ENCODE peak calls at places on chromosomes 4 and X, in nine cellular contexts. One of them, this sample, is unnamed.

GRCh38 chrX:150041208-150041607 is 102.9 kb upstream of the EOLA2 start:
- DNase-seq in nucleus accumbens: no peak
- DNase-seq in upper lobe of left lung: no peak
- DNase-seq in astrocyte of the cerebellum: no peak
- DNase-seq in NCI-H1092: no peak
- DNase-seq in HT1080: no peak
- DNase-seq in heart left ventricle: no peak
- DNase-seq in pancreas: no peak
- DNase-seq in NCI-H748 treated with DMSO at 0.1 percent for 48 hours: no peak
- DNase-seq in this sample: no peak

GRCh38 chrX:151004085-151004484 is 20.9 kb downstream of the HMGB3 start:
- DNase-seq in NCI-H1092: no peak
- DNase-seq in NCI-H748 treated with DMSO at 0.1 percent for 48 hours: no peak
- DNase-seq in nucleus accumbens: no peak
- DNase-seq in astrocyte of the cerebellum: no peak
- DNase-seq in upper lobe of left lung: no peak
- DNase-seq in pancreas: no peak
- DNase-seq in HT1080: no peak
- DNase-seq in heart left ventricle: no peak
- DNase-seq in this sample: no peak

GRCh38 chr4:93368968-93369367 is 459.6 kb upstream of the ATOH1 start:
- DNase-seq in HT1080: no peak
- DNase-seq in heart left ventricle: no peak
- DNase-seq in pancreas: no peak
- DNase-seq in NCI-H1092: no peak
- DNase-seq in NCI-H748 treated with DMSO at 0.1 percent for 48 hours: no peak
- DNase-seq in upper lobe of left lung: no peak
- DNase-seq in astrocyte of the cerebellum: no peak
- DNase-seq in nucleus accumbens: no peak
- DNase-seq in this sample: no peak

GRCh38 chr4:87017580-87018061 is 82.8 kb downstream of the AFF1 start:
- DNase-seq in upper lobe of left lung: no peak
- DNase-seq in NCI-H1092: no peak
- DNase-seq in astrocyte of the cerebellum: no peak
- DNase-seq in NCI-H748 treated with DMSO at 0.1 percent for 48 hours: no peak
- DNase-seq in pancreas: no peak
- DNase-seq in nucleus accumbens: no peak
- DNase-seq in heart left ventricle: no peak
- DNase-seq in HT1080: no peak
- DNase-seq in this sample: no peak

GRCh38 chrX:150566734-150567182 is 1.7 kb upstream of the MTM1 start:
- DNase-seq in NCI-H748 treated with DMSO at 0.1 percent for 48 hours: no peak
- DNase-seq in NCI-H1092: no peak
- DNase-seq in pancreas: no peak
- DNase-seq in upper lobe of left lung: no peak
- DNase-seq in heart left ventricle: no peak
- DNase-seq in astrocyte of the cerebellum: no peak
- DNase-seq in nucleus accumbens: peak
- DNase-seq in HT1080: no peak
- DNase-seq in this sample: no peak

GRCh38 chrX:155613927-155614559 is 1.3 kb upstream of the TMLHE start:
- DNase-seq in nucleus accumbens: no peak
- DNase-seq in astrocyte of the cerebellum: no peak
- DNase-seq in heart left ventricle: no peak
- DNase-seq in HT1080: no peak
- DNase-seq in NCI-H748 treated with DMSO at 0.1 percent for 48 hours: no peak
- DNase-seq in pancreas: no peak
- DNase-seq in upper lobe of left lung: no peak
- DNase-seq in NCI-H1092: no peak
- DNase-seq in this sample: no peak

GRCh38 chr4:80538276-80538926 is 202.9 kb downstream of the CFAP299 start:
- DNase-seq in NCI-H1092: no peak
- DNase-seq in HT1080: peak
- DNase-seq in astrocyte of the cerebellum: no peak
- DNase-seq in upper lobe of left lung: no peak
- DNase-seq in NCI-H748 treated with DMSO at 0.1 percent for 48 hours: no peak
- DNase-seq in heart left ventricle: no peak
- DNase-seq in nucleus accumbens: no peak
- DNase-seq in pancreas: no peak
- DNase-seq in this sample: peak

GRCh38 chr4:76689079-76689817 is 208.7 kb downstream of the SOWAHB start:
- DNase-seq in HT1080: peak
- DNase-seq in upper lobe of left lung: peak
- DNase-seq in nucleus accumbens: no peak
- DNase-seq in NCI-H748 treated with DMSO at 0.1 percent for 48 hours: peak
- DNase-seq in NCI-H1092: peak
- DNase-seq in pancreas: peak
- DNase-seq in heart left ventricle: peak
- DNase-seq in astrocyte of the cerebellum: no peak
- DNase-seq in this sample: peak

GRCh38 chr4:108399610-108400265 is 220.6 kb upstream of the RPL34 start:
- DNase-seq in NCI-H1092: no peak
- DNase-seq in NCI-H748 treated with DMSO at 0.1 percent for 48 hours: no peak
- DNase-seq in astrocyte of the cerebellum: no peak
- DNase-seq in heart left ventricle: no peak
- DNase-seq in pancreas: no peak
- DNase-seq in HT1080: no peak
- DNase-seq in nucleus accumbens: no peak
- DNase-seq in upper lobe of left lung: no peak
- DNase-seq in this sample: no peak